ENCODE peak calls at places on chromosomes 1 and 21, in eight cellular contexts. O, M, G, P, D, A, J and F are unnamed samples. For H3K36me3, the result is how much of the 10 kb centered on the place peaks cover.

GRCh38 chr1:87348346-87349019 is 19.8 kb downstream of the LMO4 start:
- DNase-seq in O (no peak), M (no peak), G (no peak), P (no peak), D (no peak), A (no peak), J (no peak), F (no peak)

GRCh38 chr21:28521932-28522826 is 470.5 kb downstream of the LTN1 start:
- DNase-seq in O (no peak), M (no peak), G (peak), P (no peak), D (no peak), A (no peak), J (no peak), F (peak)

GRCh38 chr1:235657747-235658526 is 8.4 kb upstream of the GNG4 start:
- DNase-seq in O (no peak), M (no peak), G (no peak), P (no peak), D (no peak), A (no peak), J (no peak), F (no peak)

GRCh38 chr1:205589618-205590456 is 42.0 kb downstream of the ELK4 start:
- DNase-seq in O (no peak), M (no peak), G (peak), P (no peak), D (no peak), A (no peak), J (no peak), F (no peak)

GRCh38 chr21:26007911-26008579 is 162.5 kb downstream of the APP start:
- DNase-seq in O (no peak), M (no peak), G (no peak), P (no peak), D (no peak), A (no peak), J (no peak), F (peak)

GRCh38 chr1:27116210-27116609 is 38.7 kb downstream of the SLC9A1 start:
- DNase-seq in O (peak), M (no peak), G (no peak), P (peak), D (no peak), A (no peak), J (no peak), F (no peak)

GRCh38 chr1:5648410-5649165 is 343.6 kb downstream of the NPHP4 start:
- DNase-seq in O (no peak), M (no peak), G (peak), P (no peak), D (no peak), A (no peak), J (no peak), F (no peak)

GRCh38 chr1:153945795-153946621 is 510 bp downstream of the DENND4B start:
- DNase-seq in O (peak), M (peak), G (peak), P (peak), D (no peak), A (no peak), J (peak), F (no peak)

GRCh38 chr1:161068306-161069200 is 1.1 kb downstream of the ARHGAP30 start:
- DNase-seq in O (peak), M (no peak), G (peak), P (peak), D (no peak), A (no peak), J (peak), F (no peak)

GRCh38 chr1:232012773-232013386 is 386.3 kb downstream of the DISC1 start:
- DNase-seq in O (peak), M (no peak), G (no peak), P (peak), D (no peak), A (no peak), J (no peak), F (no peak)

GRCh38 chr1:234719454-234720258 is 109.7 kb upstream of the IRF2BP2 start:
- DNase-seq in O (no peak), M (no peak), G (no peak), P (no peak), D (no peak), A (no peak), J (no peak), F (no peak)

GRCh38 chr1:179632868-179633267 is 41.2 kb downstream of the TDRD5 start:
- DNase-seq in O (no peak), M (no peak), G (no peak), P (no peak), D (no peak), A (no peak), J (no peak), F (no peak)

GRCh38 chr1:182315157-182315556 is 76.4 kb downstream of the GLUL start:
- DNase-seq in O (no peak), M (peak), G (peak), P (no peak), D (no peak), A (no peak), J (no peak), F (no peak)

GRCh38 chr1:213997031-213997771 is 9.4 kb downstream of the PROX1 start:
- DNase-seq in O (no peak), M (no peak), G (no peak), P (no peak), D (no peak), A (no peak), J (no peak), F (no peak)

GRCh38 chr1:43367904-43368645 is at the start of gene ELOVL1:
- DNase-seq in O (peak), M (peak), G (peak), P (peak), D (peak), A (peak), J (peak), F (no peak)

GRCh38 chr1:234564035-234565029 is 45.6 kb downstream of the IRF2BP2 start:
- DNase-seq in O (no peak), M (peak), G (peak), P (no peak), D (peak), A (peak), J (no peak), F (no peak)

GRCh38 chr1:200755456-200755855 is 16.8 kb downstream of the CAMSAP2 start:
- DNase-seq in O (no peak), M (no peak), G (no peak), P (no peak), D (no peak), A (no peak), J (no peak), F (no peak)

GRCh38 chr1:87219626-87220025 is 109.1 kb upstream of the LMO4 start:
- DNase-seq in O (no peak), M (no peak), G (no peak), P (no peak), D (no peak), A (no peak), J (no peak), F (no peak)

GRCh38 chr1:243596441-243597183 is 253.4 kb downstream of the AKT3 start:
- DNase-seq in O (no peak), M (no peak), G (no peak), P (no peak), D (no peak), A (no peak), J (peak), F (no peak)

GRCh38 chr21:29805110-29805509 is 134.7 kb downstream of the GRIK1 start:
- DNase-seq in O (no peak), M (no peak), G (no peak), P (no peak), D (no peak), A (no peak), J (no peak), F (no peak)

GRCh38 chr1:66374561-66375111 is 159.3 kb upstream of the SGIP1 start:
- DNase-seq in O (no peak), M (no peak), G (no peak), P (no peak), D (no peak), A (no peak), J (peak), F (no peak)

GRCh38 chr1:165424454-165425283 is 20.3 kb downstream of the RXRG start:
- DNase-seq in O (peak), M (no peak), G (no peak), P (peak), D (no peak), A (no peak), J (no peak), F (no peak)

GRCh38 chr1:58119971-58120370 is 426.6 kb downstream of the OMA1 start:
- DNase-seq in O (no peak), M (no peak), G (no peak), P (no peak), D (no peak), A (no peak), J (no peak), F (no peak)

GRCh38 chr21:26169611-26170470 is 729 bp downstream of the APP start:
- DNase-seq in O (peak), M (peak), G (peak), P (peak), D (no peak), A (peak), J (peak), F (no peak)

GRCh38 chr1:86470859-86471258 is 2.1 kb downstream of the CLCA1 start:
- DNase-seq in O (no peak), M (no peak), G (no peak), P (no peak), D (no peak), A (no peak), J (peak), F (no peak)

GRCh38 chr1:96843196-96843595 is 121.6 kb downstream of the PTBP2 start:
- DNase-seq in O (no peak), M (no peak), G (no peak), P (no peak), D (no peak), A (no peak), J (no peak), F (no peak)

GRCh38 chr1:67537647-67538018 is 107.4 kb upstream of the SERBP1 start:
- DNase-seq in O (no peak), M (no peak), G (peak), P (no peak), D (no peak), A (no peak), J (no peak), F (no peak)

GRCh38 chr21:34593423-34593822 is 21.5 kb downstream of the RCAN1 start:
- DNase-seq in O (no peak), M (no peak), G (peak), P (no peak), D (no peak), A (no peak), J (no peak), F (no peak)

GRCh38 chr1:163406787-163407186 is 85.0 kb downstream of the NUF2 start:
- DNase-seq in O (no peak), M (no peak), G (no peak), P (no peak), D (no peak), A (no peak), J (no peak), F (no peak)

GRCh38 chr1:80675469-80675868 is 1125.3 kb upstream of the ADGRL2 start:
- DNase-seq in O (no peak), M (no peak), G (no peak), P (no peak), D (no peak), A (no peak), J (no peak), F (no peak)

GRCh38 chr1:89396902-89397301 is 33.0 kb downstream of the GBP6 start:
- DNase-seq in O (no peak), M (no peak), G (no peak), P (no peak), D (no peak), A (no peak), J (no peak), F (no peak)

GRCh38 chr21:31173881-31174555 is 135.7 kb upstream of the KRTAP19-8 start:
- DNase-seq in O (peak), M (no peak), G (no peak), P (peak), D (no peak), A (no peak), J (no peak), F (no peak)

GRCh38 chr1:236465959-236466303 is 57.9 kb upstream of the LGALS8 start:
- DNase-seq in O (no peak), M (peak), G (no peak), P (no peak), D (no peak), A (peak), J (peak), F (no peak)

GRCh38 chr1:53108646-53109580 is 33.5 kb downstream of the SLC1A7 start:
- DNase-seq in O (no peak), M (no peak), G (peak), P (no peak), D (no peak), A (no peak), J (no peak), F (no peak)

GRCh38 chr1:206698011-206698410 is 13.3 kb downstream of the MAPKAPK2 start:
- DNase-seq in O (no peak), M (no peak), G (no peak), P (no peak), D (no peak), A (no peak), J (no peak), F (no peak)

GRCh38 chr21:46128106-46128982 is 27.0 kb downstream of the FTCD start:
- DNase-seq in O (peak), M (no peak), G (no peak), P (peak), D (no peak), A (peak), J (no peak), F (no peak)

GRCh38 chr1:61184035-61184713 is 101.8 kb downstream of the NFIA start:
- DNase-seq in O (peak), M (peak), G (no peak), P (peak), D (no peak), A (no peak), J (no peak), F (peak)

DNA sequence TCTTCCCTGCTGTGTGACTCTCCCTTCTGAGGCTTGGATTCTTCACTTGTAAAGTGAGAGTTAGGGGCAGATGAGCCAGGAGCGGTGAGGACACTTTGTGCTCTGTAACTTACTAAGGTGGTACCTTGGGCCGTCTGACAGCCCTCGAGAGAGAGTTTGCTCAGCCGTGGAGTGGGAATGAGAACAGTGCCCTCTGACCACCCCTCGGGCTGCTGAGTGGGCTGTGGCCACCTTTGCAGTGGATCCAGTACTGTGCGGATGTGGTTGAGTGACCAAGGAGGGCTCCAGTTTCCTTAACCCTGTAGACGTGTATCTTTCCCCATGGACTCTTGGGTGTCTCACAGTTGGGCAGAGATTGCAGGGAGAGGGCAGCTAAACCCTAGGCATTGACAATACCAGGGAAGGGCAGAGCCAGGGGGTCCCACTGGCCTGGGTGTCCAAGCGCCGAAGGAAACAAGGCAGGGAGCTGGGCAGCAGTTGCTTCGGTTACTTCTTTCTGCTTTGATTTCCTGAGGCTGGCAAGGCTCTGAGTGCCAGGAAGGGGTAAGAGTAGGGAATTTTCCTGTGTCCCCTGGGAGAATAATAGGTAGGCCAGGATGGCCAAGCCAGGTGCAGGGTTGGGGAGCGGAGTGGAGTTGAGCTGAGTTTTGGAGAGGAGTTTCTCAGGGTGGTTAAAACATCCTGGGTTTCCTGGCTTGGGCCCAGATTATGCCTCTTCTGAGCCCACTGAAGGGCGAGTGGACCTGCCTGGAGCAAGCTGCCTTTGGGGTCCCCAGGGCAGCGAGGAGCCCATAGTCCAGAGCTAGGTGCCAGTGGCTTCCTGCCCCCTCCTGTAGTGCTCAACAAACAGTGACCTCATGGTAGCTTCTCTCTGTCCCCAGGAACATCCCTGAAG is 27.6 kb downstream of the HMGCS2 start:
- DNase-seq in O (no peak), M (no peak), G (no peak), P (no peak), D (no peak), A (no peak), J (no peak), F (no peak)
- H3K36me3 ChIP-seq in O (under half), M (under half), G (under half), P (under half), D (under half), A (half or more), J (under half), F (half or more)

DNA sequence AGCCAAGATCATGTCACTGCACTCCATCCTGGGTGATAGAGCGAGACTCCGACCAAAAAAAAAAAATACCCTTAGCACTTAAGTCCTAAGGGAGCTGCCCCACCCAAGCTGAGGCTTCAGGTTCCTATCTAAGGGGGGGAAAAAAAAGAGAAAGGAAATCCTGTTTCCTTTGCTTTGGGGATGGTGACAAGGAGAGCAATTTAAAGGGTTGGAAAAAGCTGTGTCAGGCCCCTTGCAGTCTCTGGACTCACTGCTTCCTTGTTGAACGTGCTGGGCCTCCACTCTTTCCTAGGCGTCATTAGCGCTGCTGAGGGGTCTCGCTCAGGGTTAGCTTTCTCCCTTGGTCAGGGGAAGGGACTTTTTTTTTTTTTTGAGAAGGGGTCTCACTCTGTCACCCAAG is 18.1 kb downstream of the PRCC start:
- DNase-seq in O (no peak), M (no peak), G (no peak), P (no peak), D (no peak), A (no peak), J (no peak), F (no peak)
- H3K36me3 ChIP-seq in O (half or more), M (under half), G (half or more), P (under half), D (under half), A (half or more), J (under half), F (half or more)

GRCh38 chr1:40508375-40509341 is at the start of gene EXO5:
- DNase-seq in O (peak), M (peak), G (peak), P (peak), D (no peak), A (peak), J (peak), F (no peak)
- H3K36me3 ChIP-seq in O (under half), M (under half), G (under half), P (under half), D (under half), A (under half), J (under half), F (under half)

GRCh38 chr1:151314137-151314875 is 12.9 kb downstream of the PI4KB start:
- DNase-seq in O (peak), M (no peak), G (no peak), P (peak), D (no peak), A (no peak), J (no peak), F (no peak)
- H3K36me3 ChIP-seq in O (half or more), M (under half), G (half or more), P (under half), D (under half), A (half or more), J (under half), F (half or more)

GRCh38 chr21:39218082-39218409 is 34.8 kb upstream of the PSMG1 start:
- DNase-seq in O (no peak), M (no peak), G (no peak), P (no peak), D (no peak), A (no peak), J (no peak), F (no peak)
- H3K36me3 ChIP-seq in O (half or more), M (under half), G (half or more), P (under half), D (under half), A (half or more), J (under half), F (under half)

DNA sequence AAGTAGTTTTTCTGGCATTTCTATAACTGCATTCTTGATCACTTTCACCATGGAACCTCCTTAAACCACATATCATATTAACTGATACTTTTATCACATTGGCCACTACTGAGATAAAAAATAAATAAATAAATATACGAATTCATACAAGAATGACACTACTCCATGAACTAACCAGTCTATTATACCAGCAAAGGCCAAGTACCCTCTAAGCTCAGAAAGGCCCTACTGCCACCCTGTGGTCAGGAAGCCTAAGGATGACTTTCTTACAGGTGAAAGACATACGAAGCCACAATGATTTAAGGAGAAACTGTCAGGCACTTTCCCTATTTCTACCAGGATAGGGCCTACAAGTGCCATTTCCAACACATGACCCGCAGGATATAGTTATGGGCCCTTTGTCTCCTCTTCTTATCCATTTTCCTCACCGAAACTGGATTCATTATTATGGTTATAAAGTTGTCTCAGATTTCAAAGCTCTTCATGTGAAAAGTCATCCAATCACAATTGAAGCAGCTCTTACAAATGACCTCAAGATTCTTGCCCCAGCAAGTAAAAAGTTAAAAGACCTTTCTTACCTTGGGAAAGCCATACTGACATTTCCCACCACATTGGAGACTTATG is 23.9 kb downstream of the DNAJC8 start:
- DNase-seq in O (peak), M (peak), G (peak), P (no peak), D (peak), A (no peak), J (no peak), F (no peak)
- H3K36me3 ChIP-seq in O (half or more), M (under half), G (half or more), P (under half), D (under half), A (half or more), J (under half), F (half or more)

GRCh38 chr1:151419819-151420218 is 20.4 kb downstream of the PSMB4 start:
- DNase-seq in O (no peak), M (no peak), G (no peak), P (no peak), D (no peak), A (no peak), J (no peak), F (no peak)

GRCh38 chr1:151428068-151428467 is 28.7 kb downstream of the PSMB4 start:
- DNase-seq in O (no peak), M (no peak), G (no peak), P (no peak), D (no peak), A (no peak), J (no peak), F (no peak)

DNA sequence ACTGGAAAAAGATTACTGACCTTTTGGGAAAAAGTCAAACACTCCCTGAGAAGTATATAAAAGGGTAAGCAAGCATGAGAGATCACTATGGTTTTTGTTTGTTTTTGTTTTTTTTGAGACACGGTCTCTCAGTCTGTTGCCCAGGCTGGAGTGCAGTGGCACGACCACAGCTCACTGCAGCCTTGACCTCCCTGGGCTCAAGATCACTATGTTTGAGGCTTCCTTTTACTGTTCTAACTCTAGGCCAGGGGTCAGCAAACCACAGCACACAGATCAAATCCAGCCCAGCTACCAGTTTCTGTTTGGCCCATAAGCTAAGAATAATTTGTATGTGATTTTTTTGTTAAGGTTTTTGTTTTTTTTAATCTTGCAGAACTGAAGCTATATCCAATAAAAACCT is 25.7 kb downstream of the PSMB4 start:
- DNase-seq in O (no peak), M (no peak), G (no peak), P (no peak), D (no peak), A (no peak), J (no peak), F (no peak)
- H3K36me3 ChIP-seq in O (half or more), M (under half), G (half or more), P (under half), D (under half), A (half or more), J (under half), F (half or more)